ENCODE peak calls at places on chromosomes 6 and 20, in four cellular contexts. H is uterus, U is hepatocyte, Q is psoas muscle. M is an unnamed sample.

GRCh38 chr6:1613631-1614447 is 4.1 kb downstream of the FOXC1 start:
- DNase-seq in Q (peak; percentile 63), U (no peak), H (no peak), M (no peak)

GRCh38 chr20:61658563-61658962 is 406.5 kb downstream of the CDH4 start:
- DNase-seq in U (no peak), Q (peak; percentile 27), H (no peak), M (no peak)

GRCh38 chr6:30042476-30042875 is 18.6 kb upstream of the POLR1H start:
- DNase-seq in Q (no peak), U (no peak), H (no peak), M (no peak)

GRCh38 chr6:18725449-18725848 is 338.3 kb downstream of the RNF144B start:
- DNase-seq in H (no peak), Q (no peak), U (no peak), M (no peak)

GRCh38 chr6:5214570-5215052 is 46.1 kb downstream of the LYRM4 start:
- DNase-seq in H (no peak), Q (no peak), U (peak; percentile 51), M (no peak)

GRCh38 chr20:34420146-34420545 is 57.1 kb downstream of the ITCH start:
- DNase-seq in H (no peak), Q (no peak), U (no peak), M (no peak)

GRCh38 chr6:53312355-53312754 is 36.4 kb downstream of the ELOVL5 start:
- DNase-seq in U (no peak), Q (no peak), H (no peak), M (no peak)

GRCh38 chr6:144809120-144809519 is 524.0 kb downstream of the UTRN start:
- DNase-seq in U (no peak), Q (no peak), H (no peak), M (no peak)

GRCh38 chr20:44211177-44212039 is 837 bp upstream of the OSER1 start:
- DNase-seq in U (peak; percentile 51), H (peak; percentile 28), Q (no peak), M (peak; percentile 55)

DNA sequence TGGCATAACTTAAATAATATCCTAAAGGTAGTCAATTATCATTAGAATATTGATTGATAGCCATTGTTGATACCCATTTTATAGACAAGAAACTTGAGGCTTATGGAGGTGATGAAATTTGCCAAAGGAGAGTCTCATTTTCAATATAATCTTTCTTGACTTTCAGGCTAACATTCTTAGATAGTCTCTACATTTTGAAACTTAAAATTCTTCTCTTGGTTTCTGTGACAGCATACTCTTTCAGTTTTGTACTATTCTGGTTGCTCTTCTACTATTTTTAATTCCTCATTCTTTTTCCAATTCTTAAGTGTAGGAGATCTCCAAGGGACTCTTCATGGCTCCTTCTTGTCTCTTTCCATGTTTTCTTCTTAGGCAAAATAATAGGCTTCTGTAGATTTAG is 3.7 kb upstream of the SH3BGRL2 start:
- DNase-seq in Q (no peak), U (no peak), H (no peak), M (no peak)
- TF ChIP-seq CTCF in Q (no peak), U (no peak), H (no peak), M (no peak)

DNA sequence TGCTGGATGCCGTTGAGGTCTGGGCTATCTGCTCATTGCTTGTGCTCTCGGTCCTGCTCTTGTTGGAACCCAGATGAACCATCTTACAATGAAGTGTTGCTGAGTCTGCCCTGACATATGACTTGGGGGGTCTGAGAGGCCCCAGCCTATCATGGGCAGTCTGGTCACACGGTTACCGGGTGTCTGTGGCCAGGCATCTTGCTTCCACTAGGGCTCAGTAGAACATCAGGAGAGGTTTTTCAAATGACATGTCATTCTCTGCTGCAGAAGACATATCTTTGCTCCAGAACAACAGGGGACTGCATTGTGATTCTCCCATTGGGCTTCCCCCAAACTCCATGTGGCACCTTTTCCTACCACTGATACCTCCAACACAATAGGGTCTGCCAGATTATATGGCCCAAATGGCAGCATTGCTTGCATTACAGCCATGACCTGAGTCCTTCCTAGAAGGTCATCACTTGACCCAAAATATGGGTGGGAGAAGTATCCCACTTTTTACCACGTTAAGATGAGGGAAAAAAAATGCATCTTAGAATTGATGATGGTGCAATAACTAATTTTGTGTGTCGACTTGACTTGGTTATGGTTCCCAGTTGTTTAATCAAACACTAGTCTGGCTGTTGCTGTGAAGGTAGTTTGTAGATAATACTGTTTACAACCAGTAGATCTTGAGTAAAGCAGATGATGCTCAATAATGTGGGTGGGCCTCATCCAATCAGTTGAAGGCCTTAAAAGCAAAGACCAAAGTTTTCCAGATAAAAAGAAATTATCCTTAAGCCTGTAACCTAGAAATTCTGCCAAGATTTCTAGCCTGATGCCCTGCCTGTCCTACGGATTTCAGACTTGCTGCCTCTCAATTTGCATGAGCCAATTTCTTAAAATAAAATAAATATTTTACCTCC is 241.0 kb downstream of the QKI start:
- DNase-seq in H (no peak), U (no peak), Q (no peak), M (no peak)
- H3K27ac ChIP-seq in H (no peak overlapping the region), U (no peak overlapping the region), Q (no peak overlapping the region), M (no peak overlapping the region)

DNA sequence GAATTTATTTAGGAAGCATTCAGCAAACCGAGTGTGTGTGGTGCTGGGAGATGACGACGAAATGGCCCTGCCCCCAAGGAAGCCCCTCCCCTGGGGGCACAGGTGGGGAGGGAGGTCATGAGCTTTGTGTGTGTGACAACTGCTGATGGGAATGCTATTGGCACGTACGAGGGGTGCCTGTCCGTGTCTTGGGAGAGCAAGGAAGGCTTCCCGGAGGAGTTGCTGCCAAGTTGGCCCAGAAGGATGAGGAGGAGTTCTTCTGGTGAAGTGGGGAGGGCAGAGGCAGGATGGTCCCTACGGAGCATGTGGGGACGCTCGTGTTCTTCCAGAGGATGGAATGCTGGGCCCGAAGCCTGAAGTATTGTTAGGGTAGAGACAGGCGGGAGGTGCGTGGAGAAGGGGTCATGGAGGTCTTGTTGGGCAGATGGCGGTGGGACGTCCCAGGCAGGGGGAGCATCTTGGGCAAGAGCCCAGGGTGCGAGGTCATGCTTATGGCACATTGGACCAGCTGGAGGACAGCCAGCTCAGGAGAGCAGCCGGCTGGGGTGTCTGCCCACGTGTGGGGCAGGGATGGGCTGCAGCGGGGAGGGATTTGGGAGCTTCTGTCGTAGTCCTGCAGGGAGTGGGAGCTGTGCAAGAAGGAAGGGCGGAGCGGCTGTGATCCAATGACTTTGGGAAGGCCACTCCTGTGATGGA is 46.1 kb downstream of the SYNJ2 start:
- DNase-seq in H (peak; percentile 56), U (peak; percentile 3), Q (no peak), M (no peak)
- H3K4me1 ChIP-seq in H (peaks cover 25% of the 10 kb centered on the region), U (peaks cover 26% of the 10 kb centered on the region), Q (peaks cover 27% of the 10 kb centered on the region), M (peaks cover 32% of the 10 kb centered on the region)

GRCh38 chr6:139291813-139292619 is at the start of gene TXLNB:
- DNase-seq in Q (peak; percentile 94), U (peak; percentile 60), H (peak; percentile 81), M (no peak)
- TF ChIP-seq CTCF in Q (no peak), U (no peak), H (peak; percentile 10), M (no peak)

DNA sequence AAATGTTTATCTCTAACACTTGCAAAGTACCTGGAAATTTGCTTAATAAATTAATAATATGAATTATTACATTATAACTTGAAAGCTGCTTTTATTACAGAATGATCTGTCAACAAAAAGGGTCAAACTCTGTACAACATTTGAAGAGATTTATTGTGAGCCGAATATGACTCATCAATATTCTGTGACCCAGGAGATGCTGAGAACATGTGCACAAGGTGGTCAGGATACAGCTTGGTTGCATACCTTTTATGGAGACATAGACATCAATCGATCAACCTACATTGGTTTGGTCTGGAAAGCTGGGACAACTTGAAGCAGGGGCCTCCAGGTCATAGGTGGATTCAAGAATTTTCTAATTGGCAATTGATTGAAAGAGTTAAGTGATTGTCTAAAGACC is 79.0 kb downstream of the RNASET2 start:
- DNase-seq in H (no peak), U (no peak), Q (no peak), M (no peak)
- H3K27ac ChIP-seq in H (no peak overlapping the region), U (no peak overlapping the region), Q (no peak overlapping the region), M (no peak overlapping the region)